ENCODE peak calls at places on chromosome 6, in eight cellular contexts. One of them, this sample, is unnamed.

GRCh38 chr6:139920027-139920851 is 545.8 kb upstream of the CITED2 start:
- DNase-seq in heart right ventricle: no peak
- DNase-seq in CD8-positive, alpha-beta T cell: no peak
- DNase-seq in foreskin fibroblast: no peak
- DNase-seq in neural progenitor cell: no peak
- DNase-seq in fibroblast of lung: no peak
- DNase-seq in epithelial cell of esophagus: no peak
- DNase-seq in NT2/D1: no peak
- DNase-seq in this sample: no peak

GRCh38 chr6:128303870-128304269 is 216.5 kb downstream of the PTPRK start:
- DNase-seq in heart right ventricle: no peak
- DNase-seq in CD8-positive, alpha-beta T cell: no peak
- DNase-seq in foreskin fibroblast: no peak
- DNase-seq in neural progenitor cell: no peak
- DNase-seq in fibroblast of lung: no peak
- DNase-seq in epithelial cell of esophagus: no peak
- DNase-seq in NT2/D1: no peak
- DNase-seq in this sample: no peak

GRCh38 chr6:36129889-36130671 is at the start of gene MAPK13:
- DNase-seq in heart right ventricle: no peak
- DNase-seq in CD8-positive, alpha-beta T cell: no peak
- DNase-seq in foreskin fibroblast: peak
- DNase-seq in neural progenitor cell: peak
- DNase-seq in fibroblast of lung: no peak
- DNase-seq in epithelial cell of esophagus: peak
- DNase-seq in NT2/D1: no peak
- DNase-seq in this sample: no peak

GRCh38 chr6:19849196-19849595 is 12.0 kb downstream of the ID4 start:
- DNase-seq in heart right ventricle: no peak
- DNase-seq in CD8-positive, alpha-beta T cell: no peak
- DNase-seq in foreskin fibroblast: no peak
- DNase-seq in neural progenitor cell: no peak
- DNase-seq in fibroblast of lung: no peak
- DNase-seq in epithelial cell of esophagus: no peak
- DNase-seq in NT2/D1: no peak
- DNase-seq in this sample: no peak

GRCh38 chr6:80181352-80182081 is 75.0 kb downstream of the BCKDHB start:
- DNase-seq in heart right ventricle: no peak
- DNase-seq in CD8-positive, alpha-beta T cell: no peak
- DNase-seq in foreskin fibroblast: peak
- DNase-seq in neural progenitor cell: no peak
- DNase-seq in fibroblast of lung: peak
- DNase-seq in epithelial cell of esophagus: no peak
- DNase-seq in NT2/D1: no peak
- DNase-seq in this sample: no peak

GRCh38 chr6:52609968-52610367 is 33.1 kb upstream of the TRAM2 start:
- DNase-seq in heart right ventricle: no peak
- DNase-seq in CD8-positive, alpha-beta T cell: no peak
- DNase-seq in foreskin fibroblast: peak
- DNase-seq in neural progenitor cell: no peak
- DNase-seq in fibroblast of lung: no peak
- DNase-seq in epithelial cell of esophagus: no peak
- DNase-seq in NT2/D1: no peak
- DNase-seq in this sample: no peak

GRCh38 chr6:128271527-128271926 is 248.9 kb downstream of the PTPRK start:
- DNase-seq in heart right ventricle: no peak
- DNase-seq in CD8-positive, alpha-beta T cell: no peak
- DNase-seq in foreskin fibroblast: peak
- DNase-seq in neural progenitor cell: no peak
- DNase-seq in fibroblast of lung: peak
- DNase-seq in epithelial cell of esophagus: no peak
- DNase-seq in NT2/D1: no peak
- DNase-seq in this sample: peak

GRCh38 chr6:156809034-156809433 is 31.9 kb downstream of the ARID1B start:
- DNase-seq in heart right ventricle: no peak
- DNase-seq in CD8-positive, alpha-beta T cell: no peak
- DNase-seq in foreskin fibroblast: peak
- DNase-seq in neural progenitor cell: no peak
- DNase-seq in fibroblast of lung: peak
- DNase-seq in epithelial cell of esophagus: no peak
- DNase-seq in NT2/D1: no peak
- DNase-seq in this sample: no peak

GRCh38 chr6:57259064-57259463 is 37.0 kb upstream of the RAB23 start:
- DNase-seq in heart right ventricle: no peak
- DNase-seq in CD8-positive, alpha-beta T cell: no peak
- DNase-seq in foreskin fibroblast: no peak
- DNase-seq in neural progenitor cell: no peak
- DNase-seq in fibroblast of lung: no peak
- DNase-seq in epithelial cell of esophagus: no peak
- DNase-seq in NT2/D1: no peak
- DNase-seq in this sample: no peak

GRCh38 chr6:57262901-57263694 is 41.0 kb upstream of the RAB23 start:
- DNase-seq in heart right ventricle: no peak
- DNase-seq in CD8-positive, alpha-beta T cell: no peak
- DNase-seq in foreskin fibroblast: peak
- DNase-seq in neural progenitor cell: no peak
- DNase-seq in fibroblast of lung: peak
- DNase-seq in epithelial cell of esophagus: no peak
- DNase-seq in NT2/D1: no peak
- DNase-seq in this sample: peak

GRCh38 chr6:57257911-57258541 is 35.9 kb upstream of the RAB23 start:
- DNase-seq in heart right ventricle: no peak
- DNase-seq in CD8-positive, alpha-beta T cell: no peak
- DNase-seq in foreskin fibroblast: peak
- DNase-seq in neural progenitor cell: no peak
- DNase-seq in fibroblast of lung: peak
- DNase-seq in epithelial cell of esophagus: no peak
- DNase-seq in NT2/D1: no peak
- DNase-seq in this sample: peak

GRCh38 chr6:57262491-57262890 is 40.4 kb upstream of the RAB23 start:
- DNase-seq in heart right ventricle: peak
- DNase-seq in CD8-positive, alpha-beta T cell: no peak
- DNase-seq in foreskin fibroblast: peak
- DNase-seq in neural progenitor cell: no peak
- DNase-seq in fibroblast of lung: peak
- DNase-seq in epithelial cell of esophagus: no peak
- DNase-seq in NT2/D1: no peak
- DNase-seq in this sample: no peak

DNA sequence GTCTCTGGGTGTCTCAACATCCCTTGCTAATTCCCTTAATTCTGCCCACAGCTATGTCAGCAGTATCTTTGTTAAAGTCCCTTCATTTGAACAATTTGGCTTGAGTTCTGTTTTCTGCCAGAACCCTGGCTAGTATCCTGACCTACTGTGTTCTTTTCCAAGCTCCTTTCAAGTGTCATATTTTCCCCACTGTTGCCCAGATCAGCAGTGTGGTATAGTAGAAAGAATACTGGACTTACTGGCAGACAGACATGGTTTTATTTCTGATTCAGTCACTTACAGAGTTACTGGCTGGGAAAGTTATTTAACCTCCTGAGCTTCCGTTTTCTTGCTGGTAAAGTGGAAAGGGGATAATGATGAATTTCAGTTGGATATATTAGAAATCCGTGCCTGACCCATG is 39.8 kb upstream of the RAB23 start:
- DNase-seq in heart right ventricle: no peak
- DNase-seq in CD8-positive, alpha-beta T cell: no peak
- DNase-seq in foreskin fibroblast: no peak
- DNase-seq in neural progenitor cell: no peak
- DNase-seq in fibroblast of lung: no peak
- DNase-seq in epithelial cell of esophagus: no peak
- DNase-seq in NT2/D1: no peak
- DNase-seq in this sample: no peak
- H3K4me3 ChIP-seq in heart right ventricle: no peak
- H3K4me3 ChIP-seq in CD8-positive, alpha-beta T cell: no peak
- H3K4me3 ChIP-seq in foreskin fibroblast: no peak
- H3K4me3 ChIP-seq in neural progenitor cell: no peak
- H3K4me3 ChIP-seq in fibroblast of lung: no peak
- H3K4me3 ChIP-seq in epithelial cell of esophagus: no peak
- H3K4me3 ChIP-seq in NT2/D1: no peak
- H3K4me3 ChIP-seq in this sample: no peak

GRCh38 chr6:10585232-10585887 is 64.2 kb downstream of the GCNT2 start:
- DNase-seq in heart right ventricle: no peak
- DNase-seq in CD8-positive, alpha-beta T cell: no peak
- DNase-seq in foreskin fibroblast: peak
- DNase-seq in neural progenitor cell: peak
- DNase-seq in fibroblast of lung: peak
- DNase-seq in epithelial cell of esophagus: no peak
- DNase-seq in NT2/D1: peak
- DNase-seq in this sample: no peak
- H3K4me3 ChIP-seq in heart right ventricle: peak
- H3K4me3 ChIP-seq in CD8-positive, alpha-beta T cell: no peak
- H3K4me3 ChIP-seq in foreskin fibroblast: no peak
- H3K4me3 ChIP-seq in neural progenitor cell: peak
- H3K4me3 ChIP-seq in fibroblast of lung: no peak
- H3K4me3 ChIP-seq in epithelial cell of esophagus: no peak
- H3K4me3 ChIP-seq in NT2/D1: peak
- H3K4me3 ChIP-seq in this sample: no peak

GRCh38 chr6:31727034-31727716 is 1.9 kb downstream of the DDAH2 start:
- DNase-seq in heart right ventricle: no peak
- DNase-seq in CD8-positive, alpha-beta T cell: no peak
- DNase-seq in foreskin fibroblast: no peak
- DNase-seq in neural progenitor cell: no peak
- DNase-seq in fibroblast of lung: no peak
- DNase-seq in epithelial cell of esophagus: no peak
- DNase-seq in NT2/D1: no peak
- DNase-seq in this sample: no peak
- H3K4me3 ChIP-seq in heart right ventricle: no peak
- H3K4me3 ChIP-seq in CD8-positive, alpha-beta T cell: no peak
- H3K4me3 ChIP-seq in foreskin fibroblast: no peak
- H3K4me3 ChIP-seq in neural progenitor cell: no peak
- H3K4me3 ChIP-seq in fibroblast of lung: no peak
- H3K4me3 ChIP-seq in epithelial cell of esophagus: no peak
- H3K4me3 ChIP-seq in NT2/D1: no peak
- H3K4me3 ChIP-seq in this sample: no peak

GRCh38 chr6:13573255-13573654 is 1.1 kb upstream of the SIRT5 start:
- DNase-seq in heart right ventricle: no peak
- DNase-seq in CD8-positive, alpha-beta T cell: no peak
- DNase-seq in foreskin fibroblast: no peak
- DNase-seq in neural progenitor cell: no peak
- DNase-seq in fibroblast of lung: no peak
- DNase-seq in epithelial cell of esophagus: no peak
- DNase-seq in NT2/D1: no peak
- DNase-seq in this sample: no peak

GRCh38 chr6:13574149-13574570 is 241 bp upstream of the SIRT5 start:
- DNase-seq in heart right ventricle: peak
- DNase-seq in CD8-positive, alpha-beta T cell: peak
- DNase-seq in foreskin fibroblast: peak
- DNase-seq in neural progenitor cell: peak
- DNase-seq in fibroblast of lung: peak
- DNase-seq in epithelial cell of esophagus: peak
- DNase-seq in NT2/D1: peak
- DNase-seq in this sample: peak

GRCh38 chr6:13574571-13575376 is at the start of gene SIRT5:
- DNase-seq in heart right ventricle: peak
- DNase-seq in CD8-positive, alpha-beta T cell: peak
- DNase-seq in foreskin fibroblast: peak
- DNase-seq in neural progenitor cell: peak
- DNase-seq in fibroblast of lung: peak
- DNase-seq in epithelial cell of esophagus: peak
- DNase-seq in NT2/D1: peak
- DNase-seq in this sample: peak

GRCh38 chr6:13572240-13572639 is 2.2 kb upstream of the SIRT5 start:
- DNase-seq in heart right ventricle: no peak
- DNase-seq in CD8-positive, alpha-beta T cell: no peak
- DNase-seq in foreskin fibroblast: no peak
- DNase-seq in neural progenitor cell: no peak
- DNase-seq in fibroblast of lung: no peak
- DNase-seq in epithelial cell of esophagus: no peak
- DNase-seq in NT2/D1: no peak
- DNase-seq in this sample: no peak

DNA sequence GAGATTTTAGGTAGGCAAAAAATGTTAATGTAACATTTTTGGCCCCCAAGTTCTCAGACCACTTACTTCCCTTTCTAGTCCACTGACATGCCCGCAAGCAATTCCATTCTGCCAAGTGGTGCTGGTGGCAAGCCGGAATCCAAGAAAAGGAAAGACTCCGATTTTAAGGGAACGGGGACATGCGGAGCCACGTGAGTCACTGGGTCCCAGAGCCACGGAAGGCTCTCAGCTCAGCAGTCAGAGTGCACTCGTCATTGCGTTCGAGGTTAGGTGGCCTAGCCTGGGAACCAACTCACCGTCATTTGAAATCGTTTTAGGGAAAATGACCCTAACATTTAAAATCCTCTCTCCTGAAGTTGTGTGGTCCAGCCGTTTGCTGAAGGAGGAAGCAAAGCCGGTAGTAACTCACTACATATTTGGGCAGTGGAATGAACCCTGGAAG is 711 bp upstream of the SIRT5 start:
- DNase-seq in heart right ventricle: no peak
- DNase-seq in CD8-positive, alpha-beta T cell: no peak
- DNase-seq in foreskin fibroblast: peak
- DNase-seq in neural progenitor cell: peak
- DNase-seq in fibroblast of lung: peak
- DNase-seq in epithelial cell of esophagus: peak
- DNase-seq in NT2/D1: no peak
- DNase-seq in this sample: no peak
- H3K4me3 ChIP-seq in heart right ventricle: peak
- H3K4me3 ChIP-seq in CD8-positive, alpha-beta T cell: peak
- H3K4me3 ChIP-seq in foreskin fibroblast: peak
- H3K4me3 ChIP-seq in neural progenitor cell: peak
- H3K4me3 ChIP-seq in fibroblast of lung: peak
- H3K4me3 ChIP-seq in epithelial cell of esophagus: peak
- H3K4me3 ChIP-seq in NT2/D1: peak
- H3K4me3 ChIP-seq in this sample: peak

GRCh38 chr6:125534430-125535263 is 214.8 kb upstream of the HEY2 start:
- DNase-seq in heart right ventricle: no peak
- DNase-seq in CD8-positive, alpha-beta T cell: no peak
- DNase-seq in foreskin fibroblast: no peak
- DNase-seq in neural progenitor cell: no peak
- DNase-seq in fibroblast of lung: no peak
- DNase-seq in epithelial cell of esophagus: no peak
- DNase-seq in NT2/D1: no peak
- DNase-seq in this sample: no peak
- H3K4me3 ChIP-seq in heart right ventricle: no peak
- H3K4me3 ChIP-seq in CD8-positive, alpha-beta T cell: no peak
- H3K4me3 ChIP-seq in foreskin fibroblast: no peak
- H3K4me3 ChIP-seq in neural progenitor cell: peak
- H3K4me3 ChIP-seq in fibroblast of lung: no peak
- H3K4me3 ChIP-seq in epithelial cell of esophagus: peak
- H3K4me3 ChIP-seq in NT2/D1: no peak
- H3K4me3 ChIP-seq in this sample: no peak

This sample was measured in skeletal muscle cell.